ENCODE peak calls at places on chromosomes 16 and 17, in nine cellular contexts. S is cardiac muscle cell, X is H1, C is A549, M is fibroblast of pulmonary artery, G is astrocyte of the spinal cord, T is esophagus muscularis mucosa, O is thoracic aorta, Q is ovary. P is an unnamed sample.

GRCh38 chr17:56742601-56743000 is 91.1 kb downstream of the C17orf67 start:
- DNase-seq in X (no peak), T (no peak), O (no peak), M (no peak), C (no peak), Q (no peak), S (no peak), G (no peak), P (no peak)

GRCh38 chr16:87392823-87393679 is 915 bp downstream of the MAP1LC3B start:
- DNase-seq in X (peak; percentile 80), G (peak; percentile 54), T (no peak), S (peak; percentile 48), O (no peak), Q (peak; percentile 69), C (peak; percentile 46), M (peak; percentile 47), P (peak; percentile 53)

GRCh38 chr17:81018044-81018802 is 16.7 kb upstream of the BAIAP2 start:
- DNase-seq in X (no peak), G (peak; percentile 45), C (no peak), O (no peak), M (peak; percentile 43), T (no peak), Q (peak; percentile 44), S (peak; percentile 62), P (no peak)

GRCh38 chr17:77723909-77724875 is 234.3 kb upstream of the TNRC6C start:
- DNase-seq in C (no peak), O (no peak), Q (no peak), X (peak; percentile 38), G (no peak), M (no peak), T (peak; percentile 64), S (no peak), P (no peak)

GRCh38 chr16:8850279-8850885 is 18.4 kb downstream of the CARHSP1 start:
- DNase-seq in T (peak; percentile 93), Q (no peak), O (no peak), C (no peak), S (peak; percentile 90), G (peak; percentile 65), X (no peak), M (peak; percentile 93), P (peak; percentile 87)

GRCh38 chr16:71421911-71422310 is 19.9 kb downstream of the TLE7 start:
- DNase-seq in S (no peak), M (no peak), T (no peak), X (peak; percentile 77), G (no peak), C (peak; percentile 46), Q (no peak), O (no peak), P (no peak)

GRCh38 chr16:86876499-86876898 is 298.1 kb downstream of the FOXL1 start:
- DNase-seq in C (no peak), M (no peak), T (no peak), X (no peak), O (no peak), S (no peak), Q (no peak), G (no peak), P (no peak)

GRCh38 chr16:27303256-27304100 is 10.3 kb upstream of the IL4R start:
- DNase-seq in S (no peak), X (no peak), G (no peak), M (no peak), T (no peak), O (no peak), Q (no peak), C (no peak), P (no peak)

GRCh38 chr16:23835390-23836077 is at the start of gene PRKCB:
- DNase-seq in S (peak; percentile 63), Q (peak; percentile 29), C (peak; percentile 47), M (peak; percentile 31), T (peak; percentile 93), X (peak; percentile 97), O (no peak), G (peak; percentile 5), P (peak; percentile 94)

GRCh38 chr16:23838485-23839142 is 2.8 kb downstream of the PRKCB start:
- DNase-seq in M (no peak), O (no peak), S (no peak), C (no peak), G (no peak), Q (no peak), X (no peak), T (no peak), P (no peak)

GRCh38 chr16:23836078-23836403 is 258 bp downstream of the PRKCB start:
- DNase-seq in Q (no peak), T (no peak), X (peak; percentile 69), G (no peak), C (no peak), S (no peak), M (no peak), O (no peak), P (no peak)

GRCh38 chr16:23837553-23838308 is 1.9 kb downstream of the PRKCB start:
- DNase-seq in X (no peak), C (no peak), S (no peak), T (no peak), O (no peak), Q (no peak), M (no peak), G (no peak), P (no peak)

DNA sequence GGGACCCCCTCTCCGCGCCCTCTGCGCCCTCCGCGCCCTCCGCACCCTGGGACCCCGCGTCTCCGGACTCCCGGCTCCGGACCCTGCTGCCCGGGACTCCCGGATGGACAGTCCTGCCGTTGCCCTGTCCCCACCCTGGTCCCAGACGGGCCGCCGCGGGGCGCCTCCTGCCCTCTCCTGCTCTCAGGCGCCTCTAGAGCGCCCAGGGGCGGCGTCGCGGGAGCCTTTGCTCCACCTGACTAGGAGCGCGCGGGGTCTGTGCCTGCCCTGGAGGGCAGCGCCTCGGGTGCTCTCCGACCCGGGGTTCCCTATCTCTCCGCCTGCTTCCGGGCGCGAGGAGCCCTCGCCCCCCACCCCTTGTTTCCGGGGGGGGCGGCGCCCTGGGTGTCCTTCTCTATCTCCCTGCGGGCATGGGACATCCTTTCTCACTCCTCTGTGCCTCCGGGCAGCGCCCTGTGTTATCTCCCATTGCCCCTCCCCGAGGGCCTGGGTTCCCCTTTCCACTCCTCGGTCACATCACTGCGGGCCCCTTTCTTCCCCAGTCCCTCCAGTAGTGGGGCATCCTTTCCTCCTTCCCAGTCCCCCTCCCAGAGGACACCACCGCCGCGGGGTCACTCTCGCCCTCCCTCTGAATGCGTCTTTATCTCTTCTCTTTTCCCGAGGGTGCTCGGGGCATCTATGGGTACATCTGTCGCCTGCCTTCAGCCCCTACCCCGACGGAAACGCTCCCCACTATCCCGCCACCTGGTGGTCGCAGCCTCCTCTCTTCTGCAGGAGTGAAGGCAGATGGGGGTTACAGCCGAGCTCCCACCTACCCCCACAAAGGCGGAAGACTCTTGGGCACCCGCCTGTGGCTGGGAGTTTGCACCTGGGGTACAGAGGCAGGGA is 865 bp downstream of the PRKCB start:
- DNase-seq in T (no peak), G (no peak), Q (no peak), O (no peak), C (no peak), S (no peak), M (no peak), X (peak; percentile 84), P (no peak)
- H3K4me3 ChIP-seq in T (peak overlapping the region; percentile 61), G (no peak overlapping the region), Q (peak overlapping the region; percentile 32), O (peak overlapping the region; percentile 66), C (peak overlapping the region; percentile 46), S (peak overlapping the region; percentile 45), M (no peak overlapping the region), X (peak overlapping the region; percentile 64), P (peak overlapping the region; percentile 24)

GRCh38 chr16:78461087-78461486 is 361.6 kb downstream of the WWOX start:
- DNase-seq in X (no peak), S (no peak), Q (no peak), G (no peak), M (no peak), O (no peak), C (no peak), T (no peak), P (no peak)

GRCh38 chr16:78461496-78461938 is 362.1 kb downstream of the WWOX start:
- DNase-seq in X (no peak), G (peak; percentile 36), S (no peak), T (no peak), C (no peak), M (no peak), Q (no peak), O (no peak), P (no peak)

GRCh38 chr16:78455861-78456260 is 356.4 kb downstream of the WWOX start:
- DNase-seq in G (no peak), X (no peak), M (no peak), T (peak; percentile 85), C (no peak), Q (no peak), O (no peak), S (no peak), P (no peak)

GRCh38 chr16:78460428-78460827 is 361.0 kb downstream of the WWOX start:
- DNase-seq in O (no peak), X (no peak), Q (no peak), S (no peak), T (no peak), M (no peak), C (peak; percentile 14), G (peak; percentile 13), P (no peak)

GRCh38 chr16:78458588-78458987 is 359.1 kb downstream of the WWOX start:
- DNase-seq in G (no peak), X (no peak), M (no peak), S (no peak), C (no peak), T (no peak), Q (no peak), O (no peak), P (no peak)
- TF ChIP-seq CTCF in G (no peak), X (peak; percentile 27), M (no peak), S (no peak), C (no peak), T (no peak), Q (no peak), O (no peak), P (no peak)

GRCh38 chr16:81780350-81780749 is 1.3 kb downstream of the PLCG2 start:
- DNase-seq in G (no peak), Q (no peak), S (no peak), O (no peak), X (no peak), C (no peak), M (no peak), T (no peak), P (no peak)
- H3K4me3 ChIP-seq in G (no peak overlapping the region), Q (no peak overlapping the region), S (no peak overlapping the region), O (peak overlapping the region; percentile 72), X (no peak overlapping the region), C (no peak overlapping the region), M (no peak overlapping the region), T (peak overlapping the region; percentile 58), P (no peak overlapping the region)

GRCh38 chr17:19238167-19238505 is 970 bp downstream of the EPN2 start:
- DNase-seq in Q (peak; percentile 66), X (peak; percentile 60), T (no peak), C (peak; percentile 31), O (no peak), S (no peak), M (no peak), G (no peak), P (peak; percentile 88)

GRCh38 chr17:19239544-19239943 is 2.4 kb downstream of the EPN2 start:
- DNase-seq in T (no peak), M (peak; percentile 41), O (no peak), C (no peak), Q (no peak), G (no peak), S (peak; percentile 77), X (no peak), P (no peak)

GRCh38 chr17:19242323-19242722 is 5.2 kb downstream of the EPN2 start:
- DNase-seq in X (no peak), T (no peak), M (no peak), G (no peak), O (no peak), Q (no peak), C (no peak), S (no peak), P (no peak)

GRCh38 chr17:19242926-19243325 is 5.8 kb downstream of the EPN2 start:
- DNase-seq in C (no peak), M (no peak), S (no peak), Q (no peak), O (no peak), T (no peak), G (no peak), X (no peak), P (no peak)

GRCh38 chr17:19237389-19238166 is 412 bp downstream of the EPN2 start:
- DNase-seq in G (no peak), O (no peak), X (peak; percentile 84), M (no peak), Q (no peak), S (no peak), T (no peak), C (peak; percentile 51), P (peak; percentile 89)
- TF ChIP-seq CTCF in G (no peak), O (peak; percentile 44), X (no peak), M (no peak), Q (no peak), S (peak; percentile 6), T (peak; percentile 38), C (peak; percentile 7), P (no peak)

P was measured in lower leg skin.